ENCODE peak calls at places on chromosomes 13 and 19, in five cellular contexts. L is CD8-positive, alpha-beta memory T cell; E is fibroblast of lung; G is hepatocyte; S is CD8-positive, alpha-beta T cell. U is an unnamed sample.

GRCh38 chr13:72384879-72385278 is 342.6 kb downstream of the MZT1 start:
- DNase-seq in L (no peak), E (peak; percentile 55), G (peak; percentile 13), S (no peak), U (no peak)

GRCh38 chr13:41546372-41547252 is 89.3 kb downstream of the RGCC start:
- DNase-seq in E (peak; percentile 94), L (no peak), S (no peak), G (no peak), U (no peak)

GRCh38 chr13:33025220-33025744 is 9.1 kb downstream of the KL start:
- DNase-seq in L (no peak), E (no peak), G (no peak), S (no peak), U (no peak)

GRCh38 chr19:40596608-40597328 is 4.4 kb upstream of the LTBP4 start:
- DNase-seq in S (no peak), L (no peak), G (peak; percentile 69), E (peak; percentile 60), U (peak; percentile 74)

GRCh38 chr19:4164262-4164661 is 10.8 kb downstream of the CREB3L3 start:
- DNase-seq in L (no peak), G (no peak), E (no peak), S (no peak), U (no peak)

GRCh38 chr13:77291779-77292178 is 35.1 kb downstream of the MYCBP2 start:
- DNase-seq in L (no peak), E (no peak), G (no peak), S (no peak), U (no peak)

GRCh38 chr13:49641810-49642291 is 13.5 kb downstream of the ARL11 start:
- DNase-seq in S (no peak), G (peak; percentile 35), E (peak; percentile 85), L (no peak), U (no peak)

GRCh38 chr19:38485541-38486285 is 52.2 kb downstream of the RYR1 start:
- DNase-seq in L (no peak), G (no peak), S (no peak), E (no peak), U (no peak)

GRCh38 chr13:95643814-95644598 is 500 bp downstream of the DZIP1 start:
- DNase-seq in E (peak; percentile 57), G (peak; percentile 32), S (no peak), L (no peak), U (peak; percentile 11)

GRCh38 chr13:101631403-101631802 is 178.9 kb downstream of the ITGBL1 start:
- DNase-seq in L (no peak), S (no peak), G (no peak), E (no peak), U (no peak)

GRCh38 chr13:50213526-50213925 is 198.3 kb downstream of the KCNRG start:
- DNase-seq in S (no peak), E (no peak), G (no peak), L (no peak), U (no peak)

GRCh38 chr13:30370916-30371521 is 51.3 kb upstream of the UBE2L5 start:
- DNase-seq in E (no peak), S (no peak), L (no peak), G (no peak), U (no peak)

GRCh38 chr13:99812611-99813010 is 159.0 kb downstream of the ZIC5 start:
- DNase-seq in L (no peak), G (no peak), S (no peak), E (peak; percentile 71), U (no peak)

DNA sequence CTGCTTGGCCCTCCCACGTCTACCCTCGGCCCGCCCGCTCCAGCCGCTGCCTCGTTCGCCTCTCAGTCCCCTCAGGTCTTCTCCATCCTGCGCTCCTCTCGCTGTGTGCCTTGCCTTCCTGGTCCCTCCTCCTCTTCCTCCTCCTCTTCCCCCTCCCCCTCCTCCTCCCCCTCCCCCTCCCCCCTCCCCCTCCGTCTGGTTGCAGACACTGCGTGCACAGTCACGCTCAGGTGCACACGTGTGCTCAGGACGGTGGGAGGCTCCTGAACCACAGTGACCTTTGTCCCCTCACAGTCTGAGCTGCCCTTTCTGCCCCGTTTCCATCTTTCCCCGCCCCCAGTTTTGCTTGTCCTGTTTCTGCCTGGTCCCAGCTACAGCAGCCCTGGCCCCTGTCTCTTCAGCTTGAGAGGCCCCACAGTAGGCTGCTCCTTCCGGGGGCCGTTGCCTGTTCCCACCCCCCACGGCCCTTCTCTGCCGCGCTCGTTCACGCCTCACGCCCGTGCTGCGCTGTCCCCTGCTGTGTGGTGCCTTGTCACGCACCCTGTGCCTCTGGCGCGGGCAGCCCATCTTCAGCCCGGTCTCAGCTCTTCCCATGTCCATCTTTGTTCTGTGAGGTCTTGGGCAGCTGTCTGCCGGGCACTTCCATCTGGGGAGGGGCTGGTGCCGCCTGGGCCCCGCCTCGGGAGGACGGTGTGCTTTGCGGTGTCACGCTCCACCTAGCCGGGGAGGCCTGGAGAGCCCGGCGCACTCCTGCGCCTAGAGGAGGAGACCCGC is 13.8 kb upstream of the RPS15 start:
- DNase-seq in G (peak; percentile 77), L (no peak), S (no peak), E (no peak), U (no peak)
- H3K4me3 ChIP-seq in G (no peak overlapping the region), L (no peak overlapping the region), S (no peak overlapping the region), E (no peak overlapping the region), U (no peak overlapping the region)

DNA sequence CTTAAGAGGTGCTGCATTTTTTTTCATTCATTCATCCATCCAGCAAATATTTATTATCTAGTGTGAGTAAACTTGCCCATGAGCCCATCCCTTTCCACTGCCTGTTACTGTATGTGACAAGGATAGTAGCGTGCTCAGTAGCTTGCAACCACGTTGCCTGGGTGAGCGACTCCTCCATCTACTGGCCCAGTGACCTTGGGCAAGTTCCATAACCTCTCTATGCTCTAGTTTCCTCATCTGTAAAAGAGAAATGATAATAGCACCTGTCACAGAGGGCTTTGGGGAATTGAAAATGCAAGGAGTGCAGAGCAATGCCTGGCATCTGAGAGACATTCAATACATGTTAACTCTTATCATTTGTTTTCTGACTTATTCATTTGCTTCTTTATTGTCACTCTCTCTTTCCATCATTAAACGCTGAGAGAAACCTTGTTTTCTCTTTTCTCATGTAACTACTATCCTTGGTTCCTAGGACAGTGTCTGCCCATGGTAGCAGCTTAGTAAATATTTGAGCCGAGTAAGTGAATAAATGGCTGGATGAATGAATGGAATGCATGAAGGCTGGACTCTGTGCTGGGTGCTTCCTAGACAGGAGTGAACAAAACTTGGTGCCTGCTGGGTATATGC is 19.9 kb downstream of the LRCH1 start:
- DNase-seq in L (no peak), S (no peak), G (no peak), E (no peak), U (no peak)
- H3K4me1 ChIP-seq in L (peaks cover 14% of the 10 kb centered on the region), S (peaks cover 9% of the 10 kb centered on the region), G (peaks cover 23% of the 10 kb centered on the region), E (peaks cover 20% of the 10 kb centered on the region), U (no peaks in the 10 kb centered on the region)

GRCh38 chr19:29540128-29540527 is 14.3 kb downstream of the VSTM2B start:
- DNase-seq in E (no peak), S (no peak), G (no peak), L (no peak), U (no peak)

GRCh38 chr19:29541473-29542253 is 15.9 kb downstream of the VSTM2B start:
- DNase-seq in E (no peak), S (no peak), G (no peak), L (no peak), U (no peak)

GRCh38 chr19:29542776-29543175 is 17.0 kb downstream of the VSTM2B start:
- DNase-seq in L (no peak), G (no peak), S (no peak), E (no peak), U (no peak)

GRCh38 chr19:29543381-29543780 is 17.6 kb downstream of the VSTM2B start:
- DNase-seq in S (no peak), E (no peak), G (no peak), L (no peak), U (no peak)

DNA sequence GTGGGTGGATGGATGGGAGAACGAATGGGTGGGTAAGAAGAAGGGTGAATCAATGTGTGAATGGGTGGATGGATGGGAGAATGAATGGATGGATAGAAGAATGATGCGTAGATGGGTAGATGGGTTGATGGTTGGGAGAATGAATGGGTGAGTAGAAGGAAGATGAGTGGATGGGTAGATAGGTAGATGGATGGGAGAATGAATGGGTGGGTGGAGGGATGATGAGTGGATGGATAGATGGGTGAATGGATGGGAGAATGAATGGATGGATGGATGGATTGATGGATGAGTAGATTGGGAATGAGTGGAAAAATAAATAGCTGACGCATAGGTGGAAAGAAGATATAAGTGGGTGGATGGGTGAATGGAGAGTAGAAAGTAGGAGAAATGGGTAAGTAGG is 16.5 kb downstream of the VSTM2B start:
- DNase-seq in L (no peak), S (no peak), G (no peak), E (no peak), U (no peak)
- H3K4me3 ChIP-seq in L (no peak overlapping the region), S (no peak overlapping the region), G (no peak overlapping the region), E (no peak overlapping the region), U (no peak overlapping the region)

GRCh38 chr13:75779393-75779792 is 143.3 kb downstream of the LMO7 start:
- DNase-seq in S (no peak), L (no peak), G (no peak), E (no peak), U (no peak)

GRCh38 chr13:75787249-75787940 is 151.3 kb downstream of the LMO7 start:
- DNase-seq in L (no peak), G (no peak), E (peak; percentile 84), S (no peak), U (no peak)

GRCh38 chr13:75785130-75785529 is 149.0 kb downstream of the LMO7 start:
- DNase-seq in G (no peak), S (no peak), L (no peak), E (peak; percentile 37), U (no peak)

GRCh38 chr13:75788494-75788991 is 152.4 kb downstream of the LMO7 start:
- DNase-seq in E (peak; percentile 92), G (no peak), S (no peak), L (no peak), U (no peak)

GRCh38 chr13:75783906-75784485 is 147.9 kb downstream of the LMO7 start:
- DNase-seq in L (no peak), S (no peak), G (no peak), E (no peak), U (no peak)
- H3K4me1 ChIP-seq in L (no peaks in the 10 kb centered on the region), S (no peaks in the 10 kb centered on the region), G (peaks cover 6% of the 10 kb centered on the region), E (peaks cover 13% of the 10 kb centered on the region), U (no peaks in the 10 kb centered on the region)